ENCODE peak calls at places on chromosomes 13 and 19, in four cellular contexts. U, T, L and F are unnamed samples.

GRCh38 chr13:48505597-48506091 is 27.2 kb downstream of the RCBTB2 start:
- DNase-seq in U (peak), T (no peak), L (peak), F (no peak)

GRCh38 chr13:74166286-74166685 is 32.1 kb upstream of the KLF12 start:
- DNase-seq in U (no peak), T (no peak), L (no peak), F (no peak)

GRCh38 chr13:70856025-70856424 is 747.8 kb upstream of the KLHL1 start:
- DNase-seq in U (no peak), T (no peak), L (no peak), F (no peak)

GRCh38 chr13:110244096-110244830 is 62.7 kb downstream of the COL4A1 start:
- DNase-seq in U (peak), T (no peak), L (no peak), F (no peak)

GRCh38 chr19:5149508-5149907 is 180.6 kb downstream of the KDM4B start:
- DNase-seq in U (no peak), T (no peak), L (no peak), F (no peak)

GRCh38 chr13:46097015-46097414 is 7.8 kb downstream of the CPB2 start:
- DNase-seq in U (no peak), T (no peak), L (no peak), F (no peak)

GRCh38 chr13:106612688-106613087 is 44.8 kb upstream of the ARGLU1 start:
- DNase-seq in U (no peak), T (no peak), L (no peak), F (peak)

GRCh38 chr19:16886305-16886880 is 2.4 kb upstream of the F2RL3 start:
- DNase-seq in U (no peak), T (no peak), L (no peak), F (peak)

GRCh38 chr19:34317311-34317927 is 47.6 kb upstream of the GPI start:
- DNase-seq in U (no peak), T (no peak), L (peak), F (no peak)

GRCh38 chr13:59391696-59392095 is 772.0 kb downstream of the DIAPH3 start:
- DNase-seq in U (no peak), T (peak), L (peak), F (no peak)

GRCh38 chr13:94548382-94549240 is 47.3 kb downstream of the TGDS start:
- DNase-seq in U (no peak), T (peak), L (peak), F (peak)

GRCh38 chr19:33241530-33242101 is 16.0 kb upstream of the SLC7A10 start:
- DNase-seq in U (no peak), T (no peak), L (no peak), F (peak)

GRCh38 chr13:28822801-28823200 is 2.7 kb downstream of the MTUS2 start:
- DNase-seq in U (no peak), T (no peak), L (no peak), F (no peak)

GRCh38 chr13:93345061-93345460 is 118.5 kb downstream of the GPC6 start:
- DNase-seq in U (no peak), T (no peak), L (no peak), F (no peak)

GRCh38 chr13:24670927-24671326 is 9.3 kb upstream of the ATP12A start:
- DNase-seq in U (no peak), T (no peak), L (no peak), F (no peak)

GRCh38 chr13:50119593-50119992 is 104.3 kb downstream of the KCNRG start:
- DNase-seq in U (no peak), T (no peak), L (no peak), F (no peak)

GRCh38 chr13:44221657-44222056 is 152.0 kb upstream of the SERP2 start:
- DNase-seq in U (no peak), T (no peak), L (no peak), F (no peak)

GRCh38 chr19:13260883-13261653 is 110.9 kb downstream of the IER2 start:
- DNase-seq in U (peak), T (no peak), L (no peak), F (no peak)